ENCODE peak calls at places on chromosome 2, in five cellular contexts. I, P, S, E and B are unnamed samples.

GRCh38 chr2:169771612-169772011 is 27.1 kb upstream of the SSB start:
- DNase-seq in I (no peak), P (no peak), S (no peak), E (no peak), B (no peak)

GRCh38 chr2:184685999-184686841 is 87.9 kb downstream of the ZNF804A start:
- DNase-seq in I (no peak), P (peak; percentile 67), S (no peak), E (no peak), B (no peak)

GRCh38 chr2:161165266-161165665 is 5.0 kb downstream of the TANK start:
- DNase-seq in I (no peak), P (peak; percentile 83), S (peak; percentile 61), E (no peak), B (no peak)

GRCh38 chr2:20838016-20838415 is 15.1 kb upstream of the LDAH start:
- DNase-seq in I (no peak), P (no peak), S (no peak), E (no peak), B (no peak)

GRCh38 chr2:46487667-46488333 is 8.4 kb downstream of the TMEM247 start:
- DNase-seq in I (peak; percentile 76), P (peak; percentile 77), S (no peak), E (peak; percentile 32), B (no peak)

GRCh38 chr2:20382965-20383800 is 32.5 kb upstream of the PUM2 start:
- DNase-seq in I (no peak), P (peak; percentile 55), S (peak; percentile 86), E (no peak), B (no peak)

GRCh38 chr2:122481244-122481622 is 725.8 kb downstream of the TSN start:
- DNase-seq in I (no peak), P (no peak), S (no peak), E (no peak), B (no peak)

GRCh38 chr2:73076701-73077423 is 5.3 kb upstream of the SFXN5 start:
- DNase-seq in I (no peak), P (no peak), S (no peak), E (no peak), B (no peak)

GRCh38 chr2:12918841-12919445 is 202.2 kb downstream of the TRIB2 start:
- DNase-seq in I (peak; percentile 81), P (peak; percentile 97), S (peak; percentile 98), E (no peak), B (peak; percentile 46)